ENCODE peak calls at places on chromosomes 3 and 15, in five cellular contexts. One of them, this sample, is unnamed.

GRCh38 chr3:81274671-81275070 is 486.8 kb downstream of the GBE1 start:
- DNase-seq in T-helper 17 cell: no peak
- DNase-seq in ELF-1: no peak
- DNase-seq in osteoblast: peak
- DNase-seq in LHCN-M2: no peak
- DNase-seq in this sample: no peak

GRCh38 chr15:50415752-50416404 is 8.3 kb upstream of the USP8 start:
- DNase-seq in T-helper 17 cell: no peak
- DNase-seq in ELF-1: no peak
- DNase-seq in osteoblast: peak
- DNase-seq in LHCN-M2: peak
- DNase-seq in this sample: no peak

GRCh38 chr3:129936757-129937156 is 37.8 kb upstream of the TRH start:
- DNase-seq in T-helper 17 cell: no peak
- DNase-seq in ELF-1: peak
- DNase-seq in osteoblast: no peak
- DNase-seq in LHCN-M2: peak
- DNase-seq in this sample: no peak

GRCh38 chr3:136186330-136186729 is 9.8 kb downstream of the MSL2 start:
- DNase-seq in T-helper 17 cell: no peak
- DNase-seq in ELF-1: no peak
- DNase-seq in osteoblast: no peak
- DNase-seq in LHCN-M2: no peak
- DNase-seq in this sample: peak

GRCh38 chr15:85178366-85178765 is 196.7 kb downstream of the PDE8A start:
- DNase-seq in T-helper 17 cell: no peak
- DNase-seq in ELF-1: no peak
- DNase-seq in osteoblast: no peak
- DNase-seq in LHCN-M2: no peak
- DNase-seq in this sample: no peak

GRCh38 chr3:4233488-4233887 is 69.7 kb upstream of the SETMAR start:
- DNase-seq in T-helper 17 cell: no peak
- DNase-seq in ELF-1: no peak
- DNase-seq in osteoblast: no peak
- DNase-seq in LHCN-M2: no peak
- DNase-seq in this sample: no peak

GRCh38 chr3:13338231-13338630 is 81.9 kb downstream of the NUP210 start:
- DNase-seq in T-helper 17 cell: no peak
- DNase-seq in ELF-1: no peak
- DNase-seq in osteoblast: no peak
- DNase-seq in LHCN-M2: no peak
- DNase-seq in this sample: peak

GRCh38 chr3:149247929-149248691 is 26.5 kb upstream of the CP start:
- DNase-seq in T-helper 17 cell: no peak
- DNase-seq in ELF-1: no peak
- DNase-seq in osteoblast: no peak
- DNase-seq in LHCN-M2: peak
- DNase-seq in this sample: no peak

GRCh38 chr3:109685084-109686079 is 348.0 kb upstream of the DPPA4 start:
- DNase-seq in T-helper 17 cell: no peak
- DNase-seq in ELF-1: peak
- DNase-seq in osteoblast: peak
- DNase-seq in LHCN-M2: peak
- DNase-seq in this sample: peak

GRCh38 chr15:69380100-69380725 is 33.9 kb upstream of the KIF23 start:
- DNase-seq in T-helper 17 cell: no peak
- DNase-seq in ELF-1: peak
- DNase-seq in osteoblast: peak
- DNase-seq in LHCN-M2: peak
- DNase-seq in this sample: no peak

GRCh38 chr3:43726511-43726910 is 35.8 kb downstream of the ABHD5 start:
- DNase-seq in T-helper 17 cell: no peak
- DNase-seq in ELF-1: no peak
- DNase-seq in osteoblast: peak
- DNase-seq in LHCN-M2: peak
- DNase-seq in this sample: no peak

GRCh38 chr15:50137330-50137761 is 18.3 kb upstream of the ATP8B4 start:
- DNase-seq in T-helper 17 cell: no peak
- DNase-seq in ELF-1: no peak
- DNase-seq in osteoblast: peak
- DNase-seq in LHCN-M2: peak
- DNase-seq in this sample: peak

GRCh38 chr3:55857635-55858034 is 370.5 kb upstream of the WNT5A start:
- DNase-seq in T-helper 17 cell: no peak
- DNase-seq in ELF-1: no peak
- DNase-seq in osteoblast: no peak
- DNase-seq in LHCN-M2: no peak
- DNase-seq in this sample: no peak

GRCh38 chr3:124558898-124559649 is 171.2 kb upstream of the UMPS start:
- DNase-seq in T-helper 17 cell: no peak
- DNase-seq in ELF-1: peak
- DNase-seq in osteoblast: peak
- DNase-seq in LHCN-M2: peak
- DNase-seq in this sample: peak

GRCh38 chr15:37585966-37586656 is 348.3 kb upstream of the TMCO5A start:
- DNase-seq in T-helper 17 cell: no peak
- DNase-seq in ELF-1: no peak
- DNase-seq in osteoblast: peak
- DNase-seq in LHCN-M2: peak
- DNase-seq in this sample: no peak

GRCh38 chr3:142597898-142598297 is 1.7 kb downstream of the PLS1 start:
- DNase-seq in T-helper 17 cell: no peak
- DNase-seq in ELF-1: no peak
- DNase-seq in osteoblast: no peak
- DNase-seq in LHCN-M2: no peak
- DNase-seq in this sample: no peak

GRCh38 chr3:175585898-175586297 is 726.8 kb downstream of the NAALADL2 start:
- DNase-seq in T-helper 17 cell: no peak
- DNase-seq in ELF-1: no peak
- DNase-seq in osteoblast: no peak
- DNase-seq in LHCN-M2: peak
- DNase-seq in this sample: peak

GRCh38 chr3:182713743-182714517 is 79.4 kb upstream of the ATP11B start:
- DNase-seq in T-helper 17 cell: no peak
- DNase-seq in ELF-1: peak
- DNase-seq in osteoblast: peak
- DNase-seq in LHCN-M2: peak
- DNase-seq in this sample: peak

GRCh38 chr15:78320173-78320572 is 20.0 kb upstream of the CRABP1 start:
- DNase-seq in T-helper 17 cell: no peak
- DNase-seq in ELF-1: no peak
- DNase-seq in osteoblast: peak
- DNase-seq in LHCN-M2: no peak
- DNase-seq in this sample: no peak

GRCh38 chr3:54900954-54901591 is 26.8 kb downstream of the LRTM1 start:
- DNase-seq in T-helper 17 cell: no peak
- DNase-seq in ELF-1: no peak
- DNase-seq in osteoblast: no peak
- DNase-seq in LHCN-M2: peak
- DNase-seq in this sample: no peak

GRCh38 chr15:67828969-67829646 is 3.8 kb downstream of the SKOR1 start:
- DNase-seq in T-helper 17 cell: no peak
- DNase-seq in ELF-1: no peak
- DNase-seq in osteoblast: peak
- DNase-seq in LHCN-M2: no peak
- DNase-seq in this sample: no peak

GRCh38 chr3:161409858-161410257 is 38.5 kb upstream of the SPTSSB start:
- DNase-seq in T-helper 17 cell: no peak
- DNase-seq in ELF-1: no peak
- DNase-seq in osteoblast: no peak
- DNase-seq in LHCN-M2: no peak
- DNase-seq in this sample: no peak

GRCh38 chr15:73046073-73046472 is 6.2 kb upstream of the NEO1 start:
- DNase-seq in T-helper 17 cell: no peak
- DNase-seq in ELF-1: no peak
- DNase-seq in osteoblast: no peak
- DNase-seq in LHCN-M2: no peak
- DNase-seq in this sample: no peak

GRCh38 chr3:58054652-58055051 is 46.4 kb downstream of the FLNB start:
- DNase-seq in T-helper 17 cell: no peak
- DNase-seq in ELF-1: no peak
- DNase-seq in osteoblast: no peak
- DNase-seq in LHCN-M2: no peak
- DNase-seq in this sample: no peak

GRCh38 chr3:47578119-47578630 is 490 bp downstream of the CSPG5 start:
- DNase-seq in T-helper 17 cell: peak
- DNase-seq in ELF-1: no peak
- DNase-seq in osteoblast: no peak
- DNase-seq in LHCN-M2: no peak
- DNase-seq in this sample: no peak

GRCh38 chr3:127679534-127680145 is 6.9 kb downstream of the ABTB1 start:
- DNase-seq in T-helper 17 cell: no peak
- DNase-seq in ELF-1: no peak
- DNase-seq in osteoblast: no peak
- DNase-seq in LHCN-M2: no peak
- DNase-seq in this sample: no peak

GRCh38 chr3:66789584-66790237 is 208.4 kb upstream of the KBTBD8 start:
- DNase-seq in T-helper 17 cell: no peak
- DNase-seq in ELF-1: peak
- DNase-seq in osteoblast: no peak
- DNase-seq in LHCN-M2: no peak
- DNase-seq in this sample: no peak

GRCh38 chr3:187628169-187628568 is 42.0 kb downstream of the SST start:
- DNase-seq in T-helper 17 cell: no peak
- DNase-seq in ELF-1: peak
- DNase-seq in osteoblast: no peak
- DNase-seq in LHCN-M2: peak
- DNase-seq in this sample: no peak

GRCh38 chr15:65902373-65902772 is 33.1 kb downstream of the RAB11A start:
- DNase-seq in T-helper 17 cell: no peak
- DNase-seq in ELF-1: peak
- DNase-seq in osteoblast: no peak
- DNase-seq in LHCN-M2: no peak
- DNase-seq in this sample: peak

GRCh38 chr15:42696626-42697025 is 40.3 kb downstream of the CDAN1 start:
- DNase-seq in T-helper 17 cell: no peak
- DNase-seq in ELF-1: no peak
- DNase-seq in osteoblast: no peak
- DNase-seq in LHCN-M2: no peak
- DNase-seq in this sample: no peak

GRCh38 chr3:61875976-61876671 is 314.8 kb downstream of the PTPRG start:
- DNase-seq in T-helper 17 cell: no peak
- DNase-seq in ELF-1: no peak
- DNase-seq in osteoblast: no peak
- DNase-seq in LHCN-M2: no peak
- DNase-seq in this sample: no peak

This sample was measured in foreskin keratinocyte.